ENCODE peak calls at places on chromosomes 11 and 22, in four cellular contexts. One of them, this sample, is unnamed.

GRCh38 chr22:46735747-46736608 is 2.1 kb downstream of the CERK start:
- DNase-seq in neural crest cell: no peak
- DNase-seq in nephron progenitor cell: no peak
- DNase-seq in thoracic aorta: no peak
- DNase-seq in this sample: no peak

GRCh38 chr22:38081941-38082828 is 1.8 kb downstream of the SLC16A8 start:
- DNase-seq in thoracic aorta: no peak
- DNase-seq in nephron progenitor cell: no peak
- DNase-seq in neural crest cell: no peak
- DNase-seq in this sample: no peak

GRCh38 chr11:103730151-103730940 is 306.1 kb upstream of the DDI1 start:
- DNase-seq in nephron progenitor cell: no peak
- DNase-seq in neural crest cell: no peak
- DNase-seq in thoracic aorta: no peak
- DNase-seq in this sample: no peak

GRCh38 chr22:43928418-43929307 is 5.1 kb downstream of the PNPLA3 start:
- DNase-seq in nephron progenitor cell: no peak
- DNase-seq in neural crest cell: no peak
- DNase-seq in thoracic aorta: no peak
- DNase-seq in this sample: no peak

GRCh38 chr22:35198738-35199137 is 58.6 kb upstream of the HMGXB4 start:
- DNase-seq in neural crest cell: no peak
- DNase-seq in thoracic aorta: no peak
- DNase-seq in nephron progenitor cell: no peak
- DNase-seq in this sample: no peak

GRCh38 chr11:86812322-86812670 is 12.0 kb downstream of the PRSS23 start:
- DNase-seq in thoracic aorta: no peak
- DNase-seq in neural crest cell: no peak
- DNase-seq in nephron progenitor cell: no peak
- DNase-seq in this sample: no peak

GRCh38 chr11:130536106-130537040 is 87.9 kb downstream of the ADAMTS15 start:
- DNase-seq in nephron progenitor cell: no peak
- DNase-seq in thoracic aorta: no peak
- DNase-seq in neural crest cell: no peak
- DNase-seq in this sample: no peak

GRCh38 chr11:73761403-73761945 is 600 bp upstream of the RAB6A start:
- DNase-seq in nephron progenitor cell: no peak
- DNase-seq in thoracic aorta: no peak
- DNase-seq in neural crest cell: no peak
- DNase-seq in this sample: no peak

GRCh38 chr11:74521666-74522252 is 28.2 kb upstream of the LIPT2 start:
- DNase-seq in nephron progenitor cell: no peak
- DNase-seq in thoracic aorta: no peak
- DNase-seq in neural crest cell: no peak
- DNase-seq in this sample: no peak

GRCh38 chr22:33114570-33114969 is 56.4 kb upstream of the SYN3 start:
- DNase-seq in neural crest cell: no peak
- DNase-seq in thoracic aorta: no peak
- DNase-seq in nephron progenitor cell: no peak
- DNase-seq in this sample: no peak

GRCh38 chr11:66336234-66337102 is at the start of gene RIN1:
- DNase-seq in nephron progenitor cell: peak
- DNase-seq in neural crest cell: no peak
- DNase-seq in thoracic aorta: no peak
- DNase-seq in this sample: no peak

GRCh38 chr22:25402501-25403283 is 161.8 kb upstream of the GRK3 start:
- DNase-seq in nephron progenitor cell: no peak
- DNase-seq in neural crest cell: no peak
- DNase-seq in thoracic aorta: no peak
- DNase-seq in this sample: no peak

DNA sequence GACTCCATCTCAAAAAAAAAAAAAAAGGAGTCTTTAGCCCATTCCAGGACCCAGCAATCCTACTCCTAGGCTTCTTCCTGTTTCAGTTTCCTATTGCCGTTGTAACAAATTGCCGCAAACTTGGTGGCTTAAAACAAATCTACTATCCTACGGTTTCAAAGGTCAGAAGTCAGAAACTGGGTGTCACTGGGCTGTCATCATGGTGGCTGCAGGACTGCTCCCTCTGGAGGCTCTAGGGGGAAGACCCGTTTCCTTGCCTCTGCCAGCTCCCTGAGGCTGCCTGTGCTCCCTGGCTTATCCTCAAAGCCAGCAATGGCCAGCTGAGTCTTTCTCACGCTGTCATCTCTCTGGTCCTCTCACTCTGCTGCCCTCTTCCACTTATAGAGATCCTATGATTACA is 8.7 kb upstream of the DAGLA start:
- DNase-seq in nephron progenitor cell: no peak
- DNase-seq in neural crest cell: no peak
- DNase-seq in thoracic aorta: no peak
- DNase-seq in this sample: no peak
- TF ChIP-seq CTCF in nephron progenitor cell: no peak
- TF ChIP-seq CTCF in neural crest cell: peak
- TF ChIP-seq CTCF in thoracic aorta: no peak
- TF ChIP-seq CTCF in this sample: no peak

GRCh38 chr22:40156001-40156516 is 21.7 kb upstream of the TNRC6B start:
- DNase-seq in neural crest cell: no peak
- DNase-seq in thoracic aorta: no peak
- DNase-seq in nephron progenitor cell: no peak
- DNase-seq in this sample: no peak
- TF ChIP-seq CTCF in neural crest cell: no peak
- TF ChIP-seq CTCF in thoracic aorta: peak
- TF ChIP-seq CTCF in nephron progenitor cell: no peak
- TF ChIP-seq CTCF in this sample: no peak

GRCh38 chr11:120632579-120632978 is 121.0 kb downstream of the GRIK4 start:
- DNase-seq in neural crest cell: no peak
- DNase-seq in thoracic aorta: no peak
- DNase-seq in nephron progenitor cell: no peak
- DNase-seq in this sample: no peak
- TF ChIP-seq CTCF in neural crest cell: no peak
- TF ChIP-seq CTCF in thoracic aorta: no peak
- TF ChIP-seq CTCF in nephron progenitor cell: no peak
- TF ChIP-seq CTCF in this sample: no peak

DNA sequence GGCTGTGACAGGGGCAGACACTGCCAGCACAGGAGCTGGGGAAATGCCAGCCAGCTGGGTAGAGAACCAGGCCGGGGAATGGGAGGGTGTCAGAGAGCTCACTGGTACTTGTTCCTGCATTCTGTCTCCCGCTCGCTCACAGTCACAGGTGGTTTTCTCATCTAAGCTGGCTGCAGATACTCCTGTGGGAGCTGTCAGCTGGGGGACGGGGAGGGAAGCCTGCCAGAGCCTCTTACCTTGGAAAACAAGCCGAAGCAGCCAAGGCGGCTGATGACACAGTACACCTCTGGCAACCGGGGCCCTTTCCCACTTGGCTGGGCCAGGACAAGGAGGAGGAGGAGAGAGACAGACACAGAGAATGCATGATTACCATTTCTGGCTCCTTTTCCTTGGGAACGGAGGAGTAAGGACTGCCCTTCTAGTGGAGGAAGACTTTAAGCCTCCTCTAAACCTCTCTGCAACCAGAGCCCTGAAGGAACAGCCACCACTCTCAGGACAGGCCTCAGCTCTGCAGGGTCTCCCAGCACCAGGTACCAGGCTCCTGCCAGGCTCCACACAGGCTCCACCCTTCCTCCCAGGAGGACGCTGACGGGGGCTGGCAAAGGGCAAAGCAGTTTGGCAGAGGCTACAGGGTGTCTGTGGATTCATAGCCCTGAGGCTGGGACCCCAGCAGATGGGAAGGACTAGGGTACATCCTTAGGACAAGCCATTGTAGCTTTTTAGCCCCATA is 25.1 kb downstream of the RPL27A start:
- DNase-seq in nephron progenitor cell: no peak
- DNase-seq in neural crest cell: no peak
- DNase-seq in thoracic aorta: no peak
- DNase-seq in this sample: no peak
- TF ChIP-seq CTCF in nephron progenitor cell: no peak
- TF ChIP-seq CTCF in neural crest cell: no peak
- TF ChIP-seq CTCF in thoracic aorta: no peak
- TF ChIP-seq CTCF in this sample: no peak

DNA sequence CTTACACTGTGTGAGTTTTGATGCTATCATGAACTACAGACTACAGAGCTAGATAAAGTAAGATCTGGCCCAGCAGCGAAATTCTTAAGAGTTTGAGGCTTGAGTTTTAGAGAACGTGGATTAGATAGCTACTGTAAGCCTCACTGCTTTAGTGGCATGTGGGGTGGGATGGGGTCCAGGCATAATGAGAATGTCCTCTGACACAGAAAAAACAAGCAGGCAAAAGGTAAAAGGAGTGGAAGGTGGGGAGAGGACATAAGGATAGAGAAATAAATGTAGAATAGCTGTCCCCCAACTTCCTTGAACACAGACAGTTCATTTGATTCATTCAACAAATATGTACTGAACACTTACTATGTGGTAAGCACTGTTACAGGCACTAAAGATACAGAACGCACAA is 324.5 kb upstream of the PITPNB start:
- DNase-seq in neural crest cell: no peak
- DNase-seq in nephron progenitor cell: no peak
- DNase-seq in thoracic aorta: no peak
- DNase-seq in this sample: no peak
- TF ChIP-seq CTCF in neural crest cell: no peak
- TF ChIP-seq CTCF in nephron progenitor cell: no peak
- TF ChIP-seq CTCF in thoracic aorta: no peak
- TF ChIP-seq CTCF in this sample: no peak

DNA sequence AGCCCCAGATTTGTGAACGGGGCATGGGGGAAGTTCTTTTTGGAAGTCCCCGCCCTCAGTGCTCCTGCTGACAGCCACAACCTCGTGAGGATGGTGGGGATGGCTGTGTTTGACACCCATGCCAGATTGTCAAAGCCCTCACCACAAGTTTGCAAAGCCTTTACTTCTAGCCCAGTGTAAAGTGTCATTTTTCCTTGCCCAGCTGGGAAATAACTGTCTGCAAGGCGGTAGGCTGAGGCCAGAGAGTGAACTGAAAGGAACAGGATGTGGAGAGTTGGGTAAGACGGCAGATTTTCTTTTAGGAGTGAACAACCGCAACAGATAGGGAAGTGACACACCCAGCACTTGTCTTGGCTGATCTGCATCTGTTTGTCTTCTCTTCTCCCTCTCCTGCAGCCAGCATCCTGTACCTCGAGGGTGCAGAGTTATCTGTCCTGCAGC is 13.6 kb downstream of the IL17RA start:
- DNase-seq in neural crest cell: no peak
- DNase-seq in thoracic aorta: no peak
- DNase-seq in nephron progenitor cell: no peak
- DNase-seq in this sample: no peak
- TF ChIP-seq CTCF in neural crest cell: no peak
- TF ChIP-seq CTCF in thoracic aorta: no peak
- TF ChIP-seq CTCF in nephron progenitor cell: no peak
- TF ChIP-seq CTCF in this sample: no peak

DNA sequence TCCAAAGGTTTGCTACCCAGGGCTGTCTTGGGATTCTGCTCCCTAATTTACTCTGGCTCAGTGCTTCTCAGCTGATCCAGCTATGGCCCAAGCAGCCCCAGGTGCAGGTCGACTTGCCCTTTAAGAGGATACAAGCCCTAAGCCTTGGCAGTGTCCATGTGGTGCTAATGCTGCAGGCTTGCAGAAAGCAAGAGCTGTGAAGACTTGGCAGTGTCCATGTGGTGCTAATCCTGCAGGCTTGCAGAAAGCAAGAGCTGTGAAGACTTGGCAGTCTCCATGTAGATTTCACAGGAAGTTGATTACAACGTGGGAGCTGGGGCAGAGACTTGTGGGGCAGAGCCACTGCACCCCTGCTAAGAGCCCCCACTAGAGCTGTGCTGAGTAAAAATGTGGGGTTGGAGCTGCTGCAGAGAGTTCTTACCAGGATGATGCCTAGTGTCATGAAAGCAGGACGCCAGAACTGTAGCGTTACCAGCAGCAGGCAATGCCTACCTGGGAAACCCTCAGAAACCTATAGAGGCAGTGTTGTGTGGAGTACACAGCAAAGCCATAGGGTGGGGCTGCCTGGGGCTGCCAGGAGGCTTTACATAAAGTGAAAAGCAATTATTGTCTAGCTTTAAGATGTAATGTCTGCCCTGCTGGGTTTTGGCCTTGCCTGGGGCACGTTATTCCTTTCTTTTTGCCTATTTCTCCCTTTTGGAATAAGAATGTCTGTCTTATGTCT is 16.1 kb upstream of the OR52K1 start:
- DNase-seq in neural crest cell: no peak
- DNase-seq in thoracic aorta: no peak
- DNase-seq in nephron progenitor cell: no peak
- DNase-seq in this sample: no peak
- TF ChIP-seq CTCF in neural crest cell: no peak
- TF ChIP-seq CTCF in thoracic aorta: no peak
- TF ChIP-seq CTCF in nephron progenitor cell: no peak
- TF ChIP-seq CTCF in this sample: no peak

GRCh38 chr11:43924112-43924855 is 18.2 kb upstream of the C11orf96 start:
- DNase-seq in neural crest cell: no peak
- DNase-seq in nephron progenitor cell: no peak
- DNase-seq in thoracic aorta: no peak
- DNase-seq in this sample: no peak
- TF ChIP-seq CTCF in neural crest cell: no peak
- TF ChIP-seq CTCF in nephron progenitor cell: no peak
- TF ChIP-seq CTCF in thoracic aorta: no peak
- TF ChIP-seq CTCF in this sample: no peak

GRCh38 chr11:63838150-63838681 is 694 bp upstream of the MARK2 start:
- DNase-seq in neural crest cell: no peak
- DNase-seq in nephron progenitor cell: no peak
- DNase-seq in thoracic aorta: no peak
- DNase-seq in this sample: no peak

GRCh38 chr11:63837719-63838118 is 1.2 kb upstream of the MARK2 start:
- DNase-seq in thoracic aorta: no peak
- DNase-seq in neural crest cell: no peak
- DNase-seq in nephron progenitor cell: no peak
- DNase-seq in this sample: no peak

GRCh38 chr11:63838682-63839507 is at the start of gene MARK2:
- DNase-seq in nephron progenitor cell: peak
- DNase-seq in thoracic aorta: peak
- DNase-seq in neural crest cell: peak
- DNase-seq in this sample: peak

GRCh38 chr11:63835156-63835540 is 3.8 kb upstream of the MARK2 start:
- DNase-seq in nephron progenitor cell: no peak
- DNase-seq in thoracic aorta: no peak
- DNase-seq in neural crest cell: no peak
- DNase-seq in this sample: no peak

GRCh38 chr11:63837027-63837688 is 1.8 kb upstream of the MARK2 start:
- DNase-seq in thoracic aorta: no peak
- DNase-seq in neural crest cell: peak
- DNase-seq in nephron progenitor cell: peak
- DNase-seq in this sample: no peak
- TF ChIP-seq CTCF in thoracic aorta: peak
- TF ChIP-seq CTCF in neural crest cell: peak
- TF ChIP-seq CTCF in nephron progenitor cell: peak
- TF ChIP-seq CTCF in this sample: peak